ENCODE peak calls at places on chromosomes 3 and 15, in ten cellular contexts. V, R, N, U, L, E, M, X, K and B are unnamed samples.

GRCh38 chr3:8318002-8318649 is 183.5 kb upstream of the LMCD1 start:
- DNase-seq in V (no peak), R (no peak), N (no peak), U (no peak), L (no peak), E (no peak), M (no peak), X (peak), K (no peak), B (no peak)

GRCh38 chr3:79835701-79836100 is 67.9 kb upstream of the ROBO1 start:
- DNase-seq in V (no peak), R (no peak), N (no peak), U (no peak), L (no peak), E (no peak), M (no peak), X (no peak), K (no peak), B (no peak)

GRCh38 chr3:70488131-70488530 is 175.7 kb upstream of the MDFIC2 start:
- DNase-seq in V (no peak), R (no peak), N (no peak), U (no peak), L (no peak), E (no peak), M (no peak), X (no peak), K (no peak), B (no peak)

GRCh38 chr3:158771577-158771976 is 30.3 kb upstream of the MFSD1 start:
- DNase-seq in V (no peak), R (no peak), N (no peak), U (no peak), L (no peak), E (no peak), M (peak), X (no peak), K (no peak), B (no peak)

GRCh38 chr3:43879166-43879565 is 188.4 kb downstream of the ABHD5 start:
- DNase-seq in V (no peak), R (no peak), N (no peak), U (no peak), L (no peak), E (no peak), M (peak), X (peak), K (peak), B (no peak)

GRCh38 chr3:183817111-183817510 is 8.3 kb downstream of the MAP6D1 start:
- DNase-seq in V (no peak), R (no peak), N (no peak), U (no peak), L (no peak), E (no peak), M (no peak), X (no peak), K (no peak), B (no peak)

GRCh38 chr3:188380722-188381121 is 226.8 kb downstream of the LPP start:
- DNase-seq in V (no peak), R (no peak), N (no peak), U (no peak), L (no peak), E (no peak), M (no peak), X (no peak), K (no peak), B (no peak)

GRCh38 chr3:53675942-53676341 is 170.3 kb downstream of the CHDH start:
- DNase-seq in V (no peak), R (no peak), N (no peak), U (no peak), L (no peak), E (no peak), M (no peak), X (no peak), K (no peak), B (no peak)

GRCh38 chr3:24355806-24356205 is 138.8 kb downstream of the THRB start:
- DNase-seq in V (no peak), R (no peak), N (no peak), U (no peak), L (no peak), E (no peak), M (no peak), X (no peak), K (no peak), B (no peak)

GRCh38 chr15:63833246-63833696 is 477 bp downstream of the HERC1 start:
- DNase-seq in V (peak), R (peak), N (peak), U (peak), L (peak), E (peak), M (peak), X (peak), K (peak), B (peak)

GRCh38 chr3:105868450-105868744 is 415 bp downstream of the CBLB start:
- DNase-seq in V (peak), R (peak), N (peak), U (peak), L (peak), E (peak), M (peak), X (peak), K (peak), B (peak)

GRCh38 chr3:124620600-124621063 is 109.6 kb upstream of the UMPS start:
- DNase-seq in V (peak), R (no peak), N (peak), U (peak), L (no peak), E (no peak), M (peak), X (peak), K (no peak), B (peak)

GRCh38 chr3:129593230-129593594 is 13.3 kb downstream of the PLXND1 start:
- DNase-seq in V (no peak), R (no peak), N (no peak), U (no peak), L (no peak), E (no peak), M (no peak), X (no peak), K (no peak), B (no peak)

GRCh38 chr3:63135362-63135761 is 142.7 kb upstream of the SYNPR start:
- DNase-seq in V (no peak), R (no peak), N (no peak), U (no peak), L (no peak), E (no peak), M (no peak), X (no peak), K (no peak), B (no peak)

GRCh38 chr3:168531116-168531515 is 435.4 kb upstream of the GOLIM4 start:
- DNase-seq in V (no peak), R (no peak), N (no peak), U (no peak), L (no peak), E (no peak), M (no peak), X (no peak), K (no peak), B (no peak)

GRCh38 chr15:78739996-78740903 is 71.0 kb downstream of the ADAMTS7 start:
- DNase-seq in V (no peak), R (no peak), N (peak), U (peak), L (peak), E (peak), M (peak), X (peak), K (peak), B (peak)

GRCh38 chr3:172315401-172316091 is 132.7 kb downstream of the GHSR start:
- DNase-seq in V (peak), R (peak), N (peak), U (peak), L (no peak), E (no peak), M (peak), X (peak), K (no peak), B (peak)

GRCh38 chr3:195900426-195901355 is 7.7 kb downstream of the TNK2 start:
- DNase-seq in V (peak), R (no peak), N (peak), U (peak), L (no peak), E (no peak), M (peak), X (no peak), K (no peak), B (no peak)

GRCh38 chr15:95247068-95247984 is 1016.0 kb downstream of the MCTP2 start:
- DNase-seq in V (no peak), R (no peak), N (no peak), U (peak), L (no peak), E (no peak), M (peak), X (peak), K (no peak), B (no peak)

GRCh38 chr15:33621156-33621555 is 310.4 kb downstream of the RYR3 start:
- DNase-seq in V (no peak), R (no peak), N (no peak), U (peak), L (no peak), E (no peak), M (no peak), X (no peak), K (no peak), B (no peak)

DNA sequence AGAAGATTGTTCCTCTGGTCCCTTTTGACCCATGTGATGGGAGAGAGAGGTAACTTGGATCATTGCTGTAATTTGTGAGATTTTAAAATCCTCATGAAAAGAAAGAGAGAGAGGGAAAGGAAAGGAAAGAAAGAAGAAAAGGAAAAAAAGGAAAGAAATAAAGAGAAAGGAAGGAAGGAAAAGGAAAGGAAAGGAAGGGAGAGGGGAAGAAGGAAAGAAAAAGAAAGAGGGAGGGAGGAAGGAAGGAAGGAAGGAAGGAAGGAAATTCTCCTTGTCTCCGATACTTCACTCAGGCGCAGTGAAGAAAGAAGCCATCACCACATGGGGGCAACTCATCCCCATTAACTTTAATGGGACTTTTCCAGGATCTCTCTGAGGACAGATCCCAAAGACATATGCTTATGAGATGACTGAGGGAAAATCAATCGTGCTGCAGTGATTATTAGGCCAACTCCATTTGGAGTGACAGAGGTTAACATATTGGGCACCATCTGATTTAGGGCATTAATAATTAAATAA is 123.0 kb downstream of the MEGF11 start:
- DNase-seq in V (no peak), R (no peak), N (no peak), U (peak), L (no peak), E (no peak), M (no peak), X (no peak), K (no peak), B (no peak)
- TF ChIP-seq CTCF in V (no peak), R (no peak), N (no peak), U (peak), L (no peak), E (no peak), M (no peak), X (no peak), K (no peak), B (no peak)

GRCh38 chr15:39974656-39975230 is 40.8 kb downstream of the EIF2AK4 start:
- DNase-seq in V (no peak), R (no peak), N (no peak), U (no peak), L (no peak), E (no peak), M (no peak), X (no peak), K (no peak), B (no peak)

GRCh38 chr15:39979606-39980005 is 45.7 kb downstream of the EIF2AK4 start:
- DNase-seq in V (no peak), R (no peak), N (no peak), U (no peak), L (no peak), E (no peak), M (no peak), X (peak), K (no peak), B (no peak)

DNA sequence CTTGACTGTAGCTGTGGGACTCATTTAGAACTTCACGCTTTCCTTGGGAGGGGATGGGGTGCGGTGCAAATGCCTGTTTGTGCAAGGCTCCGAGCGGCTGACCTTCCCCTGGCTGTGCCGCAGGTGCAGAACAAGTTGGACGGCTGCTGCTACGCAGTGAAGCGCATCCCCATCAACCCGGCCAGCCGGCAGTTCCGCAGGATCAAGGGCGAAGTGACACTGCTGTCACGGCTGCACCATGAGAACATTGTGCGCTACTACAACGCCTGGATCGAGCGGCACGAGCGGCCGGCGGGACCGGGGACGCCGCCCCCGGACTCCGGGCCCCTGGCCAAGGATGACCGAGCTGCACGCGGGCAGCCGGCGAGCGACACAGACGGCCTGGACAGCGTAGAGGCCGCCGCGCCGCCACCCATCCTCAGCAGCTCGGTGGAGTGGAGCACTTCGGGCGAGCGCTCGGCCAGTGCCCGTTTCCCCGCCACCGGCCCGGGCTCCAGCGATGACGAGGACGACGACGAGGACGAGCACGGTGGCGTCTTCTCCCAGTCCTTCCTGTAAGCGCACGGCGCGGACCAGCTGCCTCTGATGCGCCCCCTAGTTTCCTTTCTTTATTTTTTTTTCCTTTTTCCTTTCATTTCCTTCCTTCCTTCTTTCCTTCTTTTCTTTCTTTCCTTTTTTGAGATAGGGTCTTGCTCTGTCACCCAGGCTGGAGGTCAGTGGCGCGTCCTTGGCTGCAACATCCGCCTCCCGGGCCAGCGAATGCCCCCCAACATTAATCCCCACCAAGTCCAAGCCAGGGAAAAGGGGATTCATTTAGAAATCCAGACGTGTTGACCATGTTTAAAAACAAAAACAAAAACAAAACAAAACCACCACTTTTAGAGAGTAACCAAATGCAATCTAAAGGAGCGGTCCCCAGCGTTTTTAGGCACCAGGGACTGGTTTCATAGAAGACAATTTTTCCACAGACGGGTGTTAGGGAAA is 42.7 kb downstream of the EIF2AK4 start:
- DNase-seq in V (peak), R (peak), N (peak), U (peak), L (peak), E (peak), M (peak), X (peak), K (peak), B (no peak)
- TF ChIP-seq CTCF in V (peak), R (peak), N (peak), U (peak), L (no peak), E (no peak), M (peak), X (peak), K (no peak), B (no peak)

DNA sequence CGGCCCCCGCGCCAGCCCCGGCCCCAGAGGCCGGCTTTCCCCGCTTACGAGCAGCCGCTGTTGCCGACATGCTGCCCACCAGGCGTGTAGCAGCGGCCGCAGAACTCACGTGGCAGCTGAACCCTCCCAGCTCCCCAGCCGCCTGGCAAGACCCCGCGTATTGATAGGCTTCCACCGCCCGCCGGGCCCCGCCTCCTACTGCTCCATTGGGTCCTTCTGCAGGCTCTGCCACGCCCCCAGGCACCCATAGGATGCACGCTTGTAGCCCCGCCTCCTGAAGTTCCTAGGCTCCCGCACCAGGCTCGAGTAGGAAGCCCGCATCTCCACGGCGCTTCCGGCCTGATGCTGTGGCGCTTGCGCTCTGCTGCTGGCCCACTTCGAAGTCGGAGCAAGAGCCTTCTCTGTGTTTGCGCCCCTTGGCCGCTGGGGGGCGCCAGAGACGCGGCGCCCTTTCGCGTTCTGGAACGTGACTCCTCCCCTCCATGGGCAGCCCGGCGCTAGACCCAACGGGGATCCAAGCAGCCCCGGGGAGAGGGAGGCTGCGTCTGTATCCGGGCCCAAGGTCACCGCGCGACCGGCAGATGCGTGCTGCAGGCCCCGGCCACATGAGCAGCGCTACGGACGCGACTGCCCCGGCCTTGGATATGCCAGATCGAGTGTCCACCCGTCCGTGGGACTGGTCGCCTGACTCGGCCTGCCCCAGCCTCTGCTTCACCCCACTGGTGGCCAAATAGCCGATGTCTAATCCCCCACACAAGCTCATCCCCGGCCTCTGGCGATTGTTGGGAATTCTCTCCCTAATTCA is at the start of the genes PARP3 and RRP9:
- DNase-seq in V (peak), R (peak), N (peak), U (peak), L (peak), E (peak), M (peak), X (peak), K (peak), B (peak)
- TF ChIP-seq CTCF in V (peak), R (peak), N (peak), U (peak), L (peak), E (peak), M (peak), X (peak), K (peak), B (peak)

GRCh38 chr3:47650294-47650693 is 71.6 kb upstream of the CSPG5 start:
- DNase-seq in V (no peak), R (no peak), N (no peak), U (no peak), L (no peak), E (no peak), M (no peak), X (no peak), K (no peak), B (no peak)

GRCh38 chr3:47645551-47645950 is 66.9 kb upstream of the CSPG5 start:
- DNase-seq in V (no peak), R (no peak), N (no peak), U (peak), L (no peak), E (no peak), M (no peak), X (peak), K (no peak), B (no peak)

GRCh38 chr3:47643092-47643491 is 64.4 kb upstream of the CSPG5 start:
- DNase-seq in V (no peak), R (no peak), N (no peak), U (no peak), L (no peak), E (no peak), M (no peak), X (no peak), K (no peak), B (no peak)

GRCh38 chr3:47646362-47646761 is 67.7 kb upstream of the CSPG5 start:
- DNase-seq in V (no peak), R (peak), N (no peak), U (peak), L (no peak), E (no peak), M (no peak), X (peak), K (no peak), B (no peak)

DNA sequence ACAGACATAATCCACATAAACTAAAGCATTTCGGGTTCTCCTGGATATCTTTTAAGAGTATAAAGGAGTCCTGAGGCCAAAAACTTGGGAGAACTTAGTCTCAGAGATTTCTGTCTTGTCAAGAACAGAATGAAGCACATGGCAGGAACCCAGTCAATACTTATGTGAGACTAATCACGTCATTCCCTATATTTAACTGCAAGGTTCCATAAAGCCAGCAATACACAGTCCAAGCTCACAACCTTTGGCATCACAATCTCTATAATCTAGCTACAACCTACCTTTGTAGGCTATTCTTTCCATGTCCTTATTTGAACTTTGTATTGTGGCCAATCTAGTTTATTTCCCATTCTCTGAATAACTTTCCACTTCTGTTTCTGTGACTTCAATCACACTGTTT is 68.9 kb upstream of the CSPG5 start:
- DNase-seq in V (no peak), R (no peak), N (no peak), U (no peak), L (no peak), E (no peak), M (no peak), X (no peak), K (no peak), B (no peak)
- TF ChIP-seq CTCF in V (no peak), R (no peak), N (no peak), U (no peak), L (no peak), E (no peak), M (no peak), X (no peak), K (no peak), B (no peak)

DNA sequence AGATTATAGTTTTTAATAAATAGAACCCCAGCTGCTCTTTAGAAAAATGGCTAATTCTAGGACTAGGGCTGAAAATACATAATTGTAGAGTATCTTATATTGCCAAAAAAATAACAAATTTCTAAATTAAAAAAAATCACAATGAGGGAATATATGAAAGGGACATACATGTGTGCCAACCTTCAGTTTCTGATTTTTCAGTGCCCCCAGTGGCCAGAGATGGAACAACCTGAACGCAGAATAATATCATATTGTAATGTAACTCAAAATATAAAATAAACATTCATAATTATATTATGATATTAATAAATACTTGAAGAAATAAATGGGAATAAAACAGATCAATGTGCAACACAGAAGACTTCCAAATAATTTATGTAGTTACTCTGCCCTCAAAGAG is 460.5 kb downstream of the ZNF385D start:
- DNase-seq in V (no peak), R (no peak), N (no peak), U (peak), L (no peak), E (no peak), M (peak), X (no peak), K (no peak), B (no peak)
- TF ChIP-seq CTCF in V (peak), R (no peak), N (no peak), U (peak), L (peak), E (peak), M (peak), X (peak), K (peak), B (peak)

GRCh38 chr15:50233192-50233736 is 32.3 kb downstream of the HDC start:
- DNase-seq in V (no peak), R (no peak), N (no peak), U (no peak), L (no peak), E (no peak), M (no peak), X (no peak), K (no peak), B (no peak)

GRCh38 chr15:50232791-50233190 is 32.7 kb downstream of the HDC start:
- DNase-seq in V (no peak), R (no peak), N (no peak), U (no peak), L (no peak), E (no peak), M (no peak), X (no peak), K (no peak), B (no peak)

GRCh38 chr15:50235794-50236193 is 29.7 kb downstream of the HDC start:
- DNase-seq in V (no peak), R (no peak), N (no peak), U (peak), L (no peak), E (no peak), M (no peak), X (peak), K (no peak), B (no peak)

GRCh38 chr15:50236433-50236832 is 29.1 kb downstream of the HDC start:
- DNase-seq in V (no peak), R (no peak), N (no peak), U (no peak), L (no peak), E (no peak), M (no peak), X (no peak), K (no peak), B (no peak)

GRCh38 chr15:50234764-50235163 is 30.8 kb downstream of the HDC start:
- DNase-seq in V (no peak), R (no peak), N (no peak), U (peak), L (no peak), E (no peak), M (no peak), X (peak), K (no peak), B (no peak)
- TF ChIP-seq CTCF in V (no peak), R (no peak), N (no peak), U (no peak), L (no peak), E (no peak), M (no peak), X (no peak), K (no peak), B (no peak)